ENCODE peak calls at places on chromosomes 4 and X, in four cellular contexts. D is stomach, P is prostate gland, S is HCT116. U is an unnamed sample.

GRCh38 chrX:96846841-96847240 is 36.9 kb upstream of the RPA4 start:
- DNase-seq in D (no peak), P (no peak), S (no peak), U (no peak)

GRCh38 chr4:7862561-7863200 is 77.0 kb downstream of the AFAP1 start:
- DNase-seq in D (no peak), S (no peak), P (no peak), U (no peak)

GRCh38 chrX:154459843-154460242 is 1.8 kb downstream of the PLXNA3 start:
- DNase-seq in P (no peak), D (no peak), S (no peak), U (no peak)

GRCh38 chr4:37188100-37188499 is 56.4 kb upstream of the NWD2 start:
- DNase-seq in D (no peak), S (peak; percentile 2), P (no peak), U (no peak)

GRCh38 chrX:2466876-2467656 is 33.7 kb downstream of the DHRSX start:
- DNase-seq in P (no peak), S (no peak), D (no peak), U (no peak)

GRCh38 chr4:74934822-74935326 is 2.0 kb downstream of the PARM1 start:
- DNase-seq in D (no peak), P (no peak), S (no peak), U (no peak)

GRCh38 chr4:156933633-156934258 is 37.9 kb downstream of the PDGFC start:
- DNase-seq in P (no peak), D (no peak), S (peak; percentile 32), U (no peak)

GRCh38 chr4:123250843-123251242 is 145.8 kb upstream of the SPRY1 start:
- DNase-seq in S (no peak), P (peak; percentile 48), D (no peak), U (no peak)

GRCh38 chrX:71650333-71650969 is 16.9 kb upstream of the LOC101059915 start:
- DNase-seq in P (no peak), D (no peak), S (no peak), U (no peak)

GRCh38 chrX:108097380-108097779 is 5.8 kb downstream of the ATG4A start:
- DNase-seq in D (no peak), P (no peak), S (no peak), U (no peak)

GRCh38 chr4:174631901-174632758 is 109.8 kb upstream of the HPGD start:
- DNase-seq in P (no peak), S (peak; percentile 24), D (no peak), U (no peak)

GRCh38 chr4:168441412-168441811 is 38.9 kb downstream of the DDX60L start:
- DNase-seq in P (no peak), S (no peak), D (no peak), U (no peak)

GRCh38 chr4:109675181-109675580 is 28.1 kb downstream of the CASP6 start:
- DNase-seq in S (no peak), P (no peak), D (no peak), U (no peak)

DNA sequence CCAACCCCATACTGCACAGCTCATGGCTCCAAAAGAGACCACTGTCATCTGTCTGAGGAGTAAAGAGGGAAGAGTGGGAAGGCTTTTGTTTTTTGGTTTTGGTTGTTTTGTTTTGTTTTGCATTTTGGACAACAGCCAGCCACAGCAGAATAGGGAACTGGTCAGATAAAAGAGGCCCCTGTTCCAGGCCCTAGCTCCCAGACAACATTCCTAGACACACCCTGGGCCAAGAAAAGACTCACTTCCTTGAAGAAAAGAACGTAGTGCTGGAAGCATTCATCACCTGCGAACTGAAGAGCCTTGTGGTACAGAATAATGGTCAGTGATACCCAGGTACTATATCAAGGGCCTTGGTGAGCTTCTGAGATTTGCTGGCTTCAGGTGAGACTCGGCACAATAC is 619.4 kb upstream of the SPANXN1 start:
- DNase-seq in D (no peak), P (no peak), S (no peak), U (no peak)
- H3K9me3 ChIP-seq in D (no peaks in the 10 kb centered on the region), P (no peaks in the 10 kb centered on the region), S (no peaks in the 10 kb centered on the region), U (no peaks in the 10 kb centered on the region)

GRCh38 chr4:151967074-151967473 is 206.3 kb upstream of the GATB start:
- DNase-seq in P (no peak), D (no peak), S (no peak), U (no peak)

GRCh38 chr4:151957163-151957562 is 196.4 kb upstream of the GATB start:
- DNase-seq in P (no peak), D (no peak), S (no peak), U (no peak)

GRCh38 chr4:151960449-151961246 is 199.8 kb upstream of the GATB start:
- DNase-seq in S (no peak), P (no peak), D (no peak), U (no peak)

GRCh38 chr4:151962138-151962845 is 201.5 kb upstream of the GATB start:
- DNase-seq in S (no peak), D (no peak), P (no peak), U (no peak)

DNA sequence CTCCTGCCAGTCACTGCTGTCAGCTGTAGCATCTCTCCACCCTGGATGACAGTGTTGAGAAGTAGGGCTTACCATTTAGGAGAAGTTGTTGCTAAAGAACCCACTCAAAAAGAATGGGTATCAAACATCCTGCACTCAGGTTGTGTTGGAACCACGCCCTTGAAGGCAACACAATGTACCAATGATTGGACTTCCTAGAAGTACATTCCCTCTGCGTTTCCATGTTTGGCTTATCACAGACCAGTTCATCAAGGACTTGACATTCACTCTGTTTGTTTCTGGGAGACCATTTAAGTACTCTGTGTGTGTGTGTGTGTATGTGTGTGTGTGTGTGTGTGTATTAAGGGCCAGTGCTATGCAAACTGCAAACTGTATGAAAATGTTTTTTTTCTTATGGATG is 200.6 kb upstream of the GATB start:
- DNase-seq in P (no peak), S (no peak), D (no peak), U (no peak)
- TF ChIP-seq POLR2AphosphoS5 in P (no peak), S (no peak), D (no peak), U (no peak)

GRCh38 chrX:132819885-132820284 is 138.5 kb downstream of the HS6ST2 start:
- DNase-seq in D (no peak), S (no peak), P (no peak), U (no peak)
- H3K9me3 ChIP-seq in D (no peaks in the 10 kb centered on the region), S (no peaks in the 10 kb centered on the region), P (no peaks in the 10 kb centered on the region), U (no peaks in the 10 kb centered on the region)

DNA sequence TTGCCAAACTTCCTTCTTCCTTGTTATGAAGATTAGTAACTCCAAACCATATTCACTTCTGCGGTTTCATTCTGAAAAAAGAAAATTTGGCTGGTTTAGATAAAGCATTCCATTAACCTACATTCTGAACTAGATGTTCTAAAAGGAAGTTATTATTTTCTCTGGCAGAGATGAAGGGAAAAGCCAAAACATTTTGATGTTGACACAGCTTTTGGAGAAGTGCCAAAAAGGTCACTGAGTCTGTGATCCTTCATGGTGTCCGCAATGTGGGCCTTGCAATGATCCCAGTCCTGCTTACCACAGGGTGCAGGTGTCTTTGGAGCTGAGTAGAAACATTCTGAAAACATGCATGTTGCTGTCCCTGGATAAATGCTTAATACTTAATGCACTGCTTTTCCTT is 36.0 kb downstream of the CXCL8 start:
- DNase-seq in S (no peak), P (peak; percentile 32), D (peak; percentile 44), U (no peak)
- TF ChIP-seq POLR2AphosphoS5 in S (no peak), P (peak; percentile 66), D (no peak), U (no peak)

DNA sequence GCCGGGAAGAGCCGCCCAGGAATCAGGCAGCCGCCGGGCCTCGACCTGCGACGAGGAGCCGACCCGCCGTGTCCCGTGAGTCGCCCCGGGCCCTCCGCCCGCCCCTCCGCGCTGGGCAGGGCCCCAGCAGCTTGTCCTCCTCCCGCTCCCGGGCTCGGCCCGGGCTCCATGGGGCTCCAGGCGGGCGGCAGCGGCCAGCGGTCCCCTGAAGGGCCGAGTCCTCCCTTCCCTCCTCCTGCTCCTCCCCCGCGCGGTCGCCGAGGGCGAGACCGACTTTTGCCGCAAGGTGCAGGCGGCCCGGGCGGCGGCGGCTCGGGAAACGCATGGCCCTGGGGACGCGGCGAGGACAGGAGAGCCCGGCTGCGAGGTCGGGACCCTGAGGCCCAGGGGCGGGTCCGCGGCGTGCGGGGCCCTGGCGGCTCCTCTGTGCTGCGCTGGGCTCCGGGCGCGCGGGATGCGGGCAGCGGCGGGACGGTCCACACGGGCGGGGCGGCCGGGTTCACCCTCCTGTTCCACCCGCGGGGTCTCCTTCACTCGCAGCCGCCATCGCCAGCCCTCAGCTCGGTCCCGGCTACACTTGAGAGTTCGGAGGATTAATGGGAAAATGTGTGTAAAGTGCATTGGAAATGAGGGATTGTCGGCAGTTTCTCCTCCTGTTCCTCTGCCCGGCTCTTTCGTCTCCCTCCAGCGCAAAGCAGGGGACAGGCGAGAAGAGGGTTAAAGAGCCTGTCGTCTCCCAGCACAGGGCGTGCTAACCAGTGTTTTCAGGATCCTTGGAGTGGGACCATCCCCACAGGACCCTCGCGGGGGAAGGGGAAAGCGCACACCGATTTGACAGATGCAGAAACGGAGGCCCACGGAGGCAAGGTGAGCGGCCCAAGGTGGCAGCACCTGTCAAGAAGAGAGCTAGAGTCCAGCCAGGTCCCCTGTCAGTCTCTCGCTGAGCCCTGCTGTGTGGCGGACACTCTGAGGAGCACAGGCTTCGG is 16.6 kb upstream of the ZNF718 start:
- DNase-seq in S (no peak), D (no peak), P (no peak), U (no peak)
- H3K9me3 ChIP-seq in S (peaks cover 6% of the 10 kb centered on the region), D (peaks cover 95% of the 10 kb centered on the region), P (no peaks in the 10 kb centered on the region), U (peaks cover 22% of the 10 kb centered on the region)